ENCODE peak calls at places on chromosomes 16 and 17, in nine cellular contexts. One of them, this sample, is unnamed.

GRCh38 chr17:49513616-49514373 is 18.7 kb downstream of the NGFR start:
- DNase-seq in colonic mucosa: no peak
- DNase-seq in CD4-positive, alpha-beta T cell: no peak
- DNase-seq in IMR-90: no peak
- DNase-seq in left ventricle myocardium inferior: peak; percentile 76
- DNase-seq in CD8-positive, alpha-beta T cell: no peak
- DNase-seq in thoracic aorta: no peak
- DNase-seq in SJCRH30: no peak
- DNase-seq in AG04450: no peak
- DNase-seq in this sample: no peak

GRCh38 chr16:81921415-81921814 is 89.9 kb downstream of the SDR42E1 start:
- DNase-seq in CD4-positive, alpha-beta T cell: no peak
- DNase-seq in IMR-90: peak; percentile 36
- DNase-seq in colonic mucosa: no peak
- DNase-seq in AG04450: no peak
- DNase-seq in CD8-positive, alpha-beta T cell: no peak
- DNase-seq in left ventricle myocardium inferior: no peak
- DNase-seq in SJCRH30: no peak
- DNase-seq in thoracic aorta: no peak
- DNase-seq in this sample: no peak

GRCh38 chr17:27315322-27315721 is 21.4 kb downstream of the WSB1 start:
- DNase-seq in left ventricle myocardium inferior: peak; percentile 83
- DNase-seq in IMR-90: peak; percentile 94
- DNase-seq in colonic mucosa: peak; percentile 83
- DNase-seq in thoracic aorta: peak; percentile 84
- DNase-seq in CD8-positive, alpha-beta T cell: no peak
- DNase-seq in AG04450: peak; percentile 86
- DNase-seq in CD4-positive, alpha-beta T cell: no peak
- DNase-seq in SJCRH30: no peak
- DNase-seq in this sample: peak; percentile 94

GRCh38 chr17:82832411-82832810 is 7.4 kb downstream of the ZNF750 start:
- DNase-seq in AG04450: no peak
- DNase-seq in left ventricle myocardium inferior: no peak
- DNase-seq in colonic mucosa: no peak
- DNase-seq in SJCRH30: no peak
- DNase-seq in IMR-90: no peak
- DNase-seq in thoracic aorta: no peak
- DNase-seq in CD8-positive, alpha-beta T cell: no peak
- DNase-seq in CD4-positive, alpha-beta T cell: no peak
- DNase-seq in this sample: no peak

GRCh38 chr17:81195941-81196495 is 26.7 kb downstream of the CEP131 start:
- DNase-seq in left ventricle myocardium inferior: no peak
- DNase-seq in thoracic aorta: no peak
- DNase-seq in CD8-positive, alpha-beta T cell: peak; percentile 10
- DNase-seq in IMR-90: no peak
- DNase-seq in SJCRH30: no peak
- DNase-seq in CD4-positive, alpha-beta T cell: no peak
- DNase-seq in colonic mucosa: no peak
- DNase-seq in AG04450: no peak
- DNase-seq in this sample: no peak

GRCh38 chr16:58832496-58832895 is 98.4 kb upstream of the GOT2 start:
- DNase-seq in CD8-positive, alpha-beta T cell: no peak
- DNase-seq in left ventricle myocardium inferior: no peak
- DNase-seq in CD4-positive, alpha-beta T cell: no peak
- DNase-seq in colonic mucosa: no peak
- DNase-seq in SJCRH30: no peak
- DNase-seq in AG04450: no peak
- DNase-seq in IMR-90: no peak
- DNase-seq in thoracic aorta: no peak
- DNase-seq in this sample: no peak

GRCh38 chr17:20174588-20175265 is 165.6 kb downstream of the SPECC1 start:
- DNase-seq in colonic mucosa: no peak
- DNase-seq in SJCRH30: no peak
- DNase-seq in CD4-positive, alpha-beta T cell: no peak
- DNase-seq in left ventricle myocardium inferior: no peak
- DNase-seq in thoracic aorta: no peak
- DNase-seq in AG04450: no peak
- DNase-seq in CD8-positive, alpha-beta T cell: no peak
- DNase-seq in IMR-90: peak; percentile 76
- DNase-seq in this sample: peak; percentile 60

GRCh38 chr17:43772877-43773648 is 5.7 kb downstream of the DUSP3 start:
- DNase-seq in AG04450: no peak
- DNase-seq in left ventricle myocardium inferior: no peak
- DNase-seq in colonic mucosa: no peak
- DNase-seq in CD4-positive, alpha-beta T cell: no peak
- DNase-seq in thoracic aorta: peak; percentile 54
- DNase-seq in CD8-positive, alpha-beta T cell: no peak
- DNase-seq in SJCRH30: no peak
- DNase-seq in IMR-90: no peak
- DNase-seq in this sample: no peak

GRCh38 chr16:30748634-30749445 is 615 bp downstream of the PHKG2 start:
- DNase-seq in IMR-90: peak; percentile 52
- DNase-seq in CD4-positive, alpha-beta T cell: no peak
- DNase-seq in AG04450: no peak
- DNase-seq in thoracic aorta: no peak
- DNase-seq in CD8-positive, alpha-beta T cell: no peak
- DNase-seq in left ventricle myocardium inferior: no peak
- DNase-seq in colonic mucosa: peak; percentile 46
- DNase-seq in SJCRH30: peak; percentile 48
- DNase-seq in this sample: peak; percentile 43

GRCh38 chr16:87819983-87820382 is 49.3 kb downstream of the SLC7A5 start:
- DNase-seq in CD8-positive, alpha-beta T cell: no peak
- DNase-seq in CD4-positive, alpha-beta T cell: no peak
- DNase-seq in left ventricle myocardium inferior: no peak
- DNase-seq in SJCRH30: no peak
- DNase-seq in thoracic aorta: no peak
- DNase-seq in IMR-90: no peak
- DNase-seq in AG04450: no peak
- DNase-seq in colonic mucosa: no peak
- DNase-seq in this sample: no peak

GRCh38 chr16:48426244-48427135 is 41.3 kb upstream of the SIAH1 start:
- DNase-seq in AG04450: no peak
- DNase-seq in left ventricle myocardium inferior: no peak
- DNase-seq in CD4-positive, alpha-beta T cell: no peak
- DNase-seq in CD8-positive, alpha-beta T cell: no peak
- DNase-seq in IMR-90: peak; percentile 32
- DNase-seq in thoracic aorta: no peak
- DNase-seq in SJCRH30: no peak
- DNase-seq in colonic mucosa: no peak
- DNase-seq in this sample: no peak

GRCh38 chr17:67477687-67478086 is 100.6 kb downstream of the PITPNC1 start:
- DNase-seq in CD4-positive, alpha-beta T cell: peak; percentile 49
- DNase-seq in left ventricle myocardium inferior: no peak
- DNase-seq in CD8-positive, alpha-beta T cell: peak; percentile 63
- DNase-seq in AG04450: no peak
- DNase-seq in colonic mucosa: no peak
- DNase-seq in IMR-90: peak; percentile 80
- DNase-seq in thoracic aorta: no peak
- DNase-seq in SJCRH30: no peak
- DNase-seq in this sample: peak; percentile 49

GRCh38 chr17:41793749-41794602 is 7.5 kb upstream of the JUP start:
- DNase-seq in colonic mucosa: peak; percentile 62
- DNase-seq in IMR-90: peak; percentile 59
- DNase-seq in SJCRH30: no peak
- DNase-seq in left ventricle myocardium inferior: no peak
- DNase-seq in thoracic aorta: no peak
- DNase-seq in AG04450: no peak
- DNase-seq in CD4-positive, alpha-beta T cell: no peak
- DNase-seq in CD8-positive, alpha-beta T cell: no peak
- DNase-seq in this sample: no peak
- H3K27ac ChIP-seq in colonic mucosa: peak overlapping the region; percentile 79
- H3K27ac ChIP-seq in IMR-90: peak overlapping the region; percentile 90
- H3K27ac ChIP-seq in SJCRH30: no peak overlapping the region
- H3K27ac ChIP-seq in left ventricle myocardium inferior: peak overlapping the region; percentile 96
- H3K27ac ChIP-seq in thoracic aorta: no peak overlapping the region
- H3K27ac ChIP-seq in AG04450: peak overlapping the region; percentile 73
- H3K27ac ChIP-seq in CD4-positive, alpha-beta T cell: no peak overlapping the region
- H3K27ac ChIP-seq in CD8-positive, alpha-beta T cell: no peak overlapping the region
- H3K27ac ChIP-seq in this sample: peak overlapping the region; percentile 43

DNA sequence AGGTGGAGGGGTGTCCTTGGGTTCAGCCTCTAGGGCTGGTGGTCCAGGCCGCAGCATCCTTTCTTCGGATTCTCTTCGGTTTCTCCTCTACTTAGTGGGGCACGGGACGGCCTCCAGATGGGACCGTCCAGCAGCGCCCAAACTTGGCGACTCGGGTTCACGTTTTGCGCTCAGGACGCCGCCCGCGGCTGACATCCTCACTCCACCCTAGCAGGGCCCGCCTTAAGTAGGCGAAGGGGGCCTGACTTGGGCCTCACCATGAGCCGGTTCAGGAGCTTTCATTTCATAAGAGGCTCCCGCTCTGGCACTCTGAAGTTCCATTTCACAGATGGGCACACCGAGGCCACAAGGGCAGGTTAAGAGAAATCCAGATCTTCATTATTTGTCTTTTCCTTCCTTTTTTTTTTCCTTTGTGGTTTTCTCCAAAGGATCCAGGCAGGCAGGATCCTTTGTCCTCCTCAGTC is 141.2 kb downstream of the SEC14L1 start:
- DNase-seq in SJCRH30: no peak
- DNase-seq in colonic mucosa: peak; percentile 74
- DNase-seq in CD8-positive, alpha-beta T cell: no peak
- DNase-seq in IMR-90: no peak
- DNase-seq in thoracic aorta: no peak
- DNase-seq in CD4-positive, alpha-beta T cell: no peak
- DNase-seq in left ventricle myocardium inferior: no peak
- DNase-seq in AG04450: no peak
- DNase-seq in this sample: no peak
- H3K27ac ChIP-seq in SJCRH30: no peak overlapping the region
- H3K27ac ChIP-seq in colonic mucosa: peak overlapping the region; percentile 86
- H3K27ac ChIP-seq in CD8-positive, alpha-beta T cell: no peak overlapping the region
- H3K27ac ChIP-seq in IMR-90: peak overlapping the region; percentile 76
- H3K27ac ChIP-seq in thoracic aorta: no peak overlapping the region
- H3K27ac ChIP-seq in CD4-positive, alpha-beta T cell: no peak overlapping the region
- H3K27ac ChIP-seq in left ventricle myocardium inferior: no peak overlapping the region
- H3K27ac ChIP-seq in AG04450: no peak overlapping the region
- H3K27ac ChIP-seq in this sample: no peak overlapping the region

DNA sequence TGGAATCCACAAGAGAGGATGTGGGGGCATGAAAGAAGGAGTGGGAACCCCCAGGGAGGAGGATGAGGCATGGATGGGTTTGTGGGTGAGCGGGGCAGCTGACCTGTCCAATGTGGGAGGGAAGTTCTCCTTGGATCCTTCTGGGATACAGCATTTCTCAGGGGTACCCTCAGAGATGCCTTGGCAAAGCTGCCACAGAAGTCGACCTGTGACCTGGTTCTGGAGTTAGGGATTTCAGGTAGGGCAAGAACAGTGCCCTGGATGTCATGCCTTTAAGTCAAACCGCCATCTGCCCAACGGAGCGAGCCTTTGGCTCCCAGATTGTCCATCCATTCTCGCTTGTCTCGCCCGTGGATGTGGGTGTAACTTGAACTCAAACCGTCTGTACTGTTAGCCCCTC is 30.0 kb downstream of the WSCD1 start:
- DNase-seq in SJCRH30: no peak
- DNase-seq in CD4-positive, alpha-beta T cell: no peak
- DNase-seq in IMR-90: no peak
- DNase-seq in left ventricle myocardium inferior: no peak
- DNase-seq in colonic mucosa: no peak
- DNase-seq in CD8-positive, alpha-beta T cell: no peak
- DNase-seq in thoracic aorta: no peak
- DNase-seq in AG04450: no peak
- DNase-seq in this sample: no peak
- H3K27ac ChIP-seq in SJCRH30: no peak overlapping the region
- H3K27ac ChIP-seq in CD4-positive, alpha-beta T cell: no peak overlapping the region
- H3K27ac ChIP-seq in IMR-90: no peak overlapping the region
- H3K27ac ChIP-seq in left ventricle myocardium inferior: no peak overlapping the region
- H3K27ac ChIP-seq in colonic mucosa: no peak overlapping the region
- H3K27ac ChIP-seq in CD8-positive, alpha-beta T cell: no peak overlapping the region
- H3K27ac ChIP-seq in thoracic aorta: no peak overlapping the region
- H3K27ac ChIP-seq in AG04450: no peak overlapping the region
- H3K27ac ChIP-seq in this sample: no peak overlapping the region

GRCh38 chr16:67155305-67156145 is 4.2 kb downstream of the TRADD start:
- DNase-seq in SJCRH30: peak; percentile 72
- DNase-seq in colonic mucosa: peak; percentile 77
- DNase-seq in AG04450: peak; percentile 33
- DNase-seq in thoracic aorta: no peak
- DNase-seq in CD8-positive, alpha-beta T cell: peak; percentile 72
- DNase-seq in CD4-positive, alpha-beta T cell: peak; percentile 84
- DNase-seq in left ventricle myocardium inferior: peak; percentile 72
- DNase-seq in IMR-90: peak; percentile 71
- DNase-seq in this sample: peak; percentile 33

GRCh38 chr16:67156146-67156844 is 3.4 kb downstream of the TRADD start:
- DNase-seq in CD8-positive, alpha-beta T cell: no peak
- DNase-seq in SJCRH30: no peak
- DNase-seq in IMR-90: no peak
- DNase-seq in thoracic aorta: no peak
- DNase-seq in AG04450: no peak
- DNase-seq in left ventricle myocardium inferior: no peak
- DNase-seq in CD4-positive, alpha-beta T cell: no peak
- DNase-seq in colonic mucosa: peak; percentile 50
- DNase-seq in this sample: no peak

GRCh38 chr16:67157106-67157748 is 2.5 kb downstream of the TRADD start:
- DNase-seq in left ventricle myocardium inferior: no peak
- DNase-seq in CD4-positive, alpha-beta T cell: no peak
- DNase-seq in AG04450: no peak
- DNase-seq in IMR-90: no peak
- DNase-seq in CD8-positive, alpha-beta T cell: no peak
- DNase-seq in thoracic aorta: no peak
- DNase-seq in colonic mucosa: no peak
- DNase-seq in SJCRH30: no peak
- DNase-seq in this sample: no peak

GRCh38 chr16:67158637-67159600 is 790 bp downstream of the TRADD start:
- DNase-seq in CD8-positive, alpha-beta T cell: peak; percentile 82
- DNase-seq in left ventricle myocardium inferior: peak; percentile 36
- DNase-seq in thoracic aorta: no peak
- DNase-seq in CD4-positive, alpha-beta T cell: peak; percentile 82
- DNase-seq in AG04450: no peak
- DNase-seq in IMR-90: no peak
- DNase-seq in colonic mucosa: peak; percentile 76
- DNase-seq in SJCRH30: peak; percentile 42
- DNase-seq in this sample: no peak

GRCh38 chr16:67157892-67158635 is 1.6 kb downstream of the TRADD start:
- DNase-seq in CD8-positive, alpha-beta T cell: no peak
- DNase-seq in SJCRH30: no peak
- DNase-seq in colonic mucosa: no peak
- DNase-seq in AG04450: no peak
- DNase-seq in CD4-positive, alpha-beta T cell: no peak
- DNase-seq in IMR-90: no peak
- DNase-seq in thoracic aorta: no peak
- DNase-seq in left ventricle myocardium inferior: no peak
- DNase-seq in this sample: no peak
- H3K27ac ChIP-seq in CD8-positive, alpha-beta T cell: no peak overlapping the region
- H3K27ac ChIP-seq in SJCRH30: no peak overlapping the region
- H3K27ac ChIP-seq in colonic mucosa: peak overlapping the region; percentile 96
- H3K27ac ChIP-seq in AG04450: no peak overlapping the region
- H3K27ac ChIP-seq in CD4-positive, alpha-beta T cell: peak overlapping the region; percentile 81
- H3K27ac ChIP-seq in IMR-90: no peak overlapping the region
- H3K27ac ChIP-seq in thoracic aorta: no peak overlapping the region
- H3K27ac ChIP-seq in left ventricle myocardium inferior: no peak overlapping the region
- H3K27ac ChIP-seq in this sample: no peak overlapping the region